ENCODE peak calls at places on chromosomes 7 and 10, in ten cellular contexts. G is neural progenitor cell; X is lower lobe of right lung; A is effector memory CD4-positive, alpha-beta T cell; E is MM.1S; N is AG04450; I is psoas muscle; V is CD4-positive, alpha-beta memory T cell; F is RWPE1; K is CD8-positive, alpha-beta memory T cell. S is an unnamed sample.

GRCh38 chr7:25847331-25848070 is 304.5 kb upstream of the NFE2L3 start:
- DNase-seq in G (no peak), X (no peak), A (no peak), E (no peak), N (no peak), I (no peak), V (no peak), F (no peak), K (no peak), S (no peak)

GRCh38 chr10:70378122-70378521 is 4.3 kb downstream of the LRRC20 start:
- DNase-seq in G (no peak), X (no peak), A (no peak), E (no peak), N (peak), I (peak), V (no peak), F (peak), K (no peak), S (no peak)

GRCh38 chr10:88800152-88801125 is 2.1 kb upstream of the LIPM start:
- DNase-seq in G (no peak), X (no peak), A (no peak), E (no peak), N (peak), I (no peak), V (no peak), F (peak), K (no peak), S (no peak)

GRCh38 chr10:19930936-19931859 is 115.0 kb downstream of the PLXDC2 start:
- DNase-seq in G (no peak), X (no peak), A (no peak), E (no peak), N (peak), I (peak), V (no peak), F (peak), K (no peak), S (no peak)

GRCh38 chr7:25775999-25776736 is 375.8 kb upstream of the NFE2L3 start:
- DNase-seq in G (no peak), X (no peak), A (no peak), E (no peak), N (no peak), I (no peak), V (no peak), F (no peak), K (no peak), S (no peak)

GRCh38 chr10:35780970-35781642 is 139.0 kb upstream of the FZD8 start:
- DNase-seq in G (no peak), X (no peak), A (no peak), E (no peak), N (no peak), I (no peak), V (no peak), F (no peak), K (no peak), S (no peak)

GRCh38 chr10:1451362-1451888 is 285.9 kb downstream of the ADARB2 start:
- DNase-seq in G (no peak), X (no peak), A (no peak), E (no peak), N (no peak), I (no peak), V (no peak), F (no peak), K (no peak), S (no peak)

GRCh38 chr10:63711361-63711760 is 190.2 kb downstream of the REEP3 start:
- DNase-seq in G (peak), X (no peak), A (no peak), E (no peak), N (no peak), I (peak), V (no peak), F (no peak), K (no peak), S (no peak)

GRCh38 chr10:113920819-113921345 is 66.4 kb downstream of the NHLRC2 start:
- DNase-seq in G (no peak), X (no peak), A (no peak), E (no peak), N (no peak), I (no peak), V (no peak), F (peak), K (no peak), S (no peak)

GRCh38 chr7:107201795-107202450 is 33.1 kb downstream of the HBP1 start:
- DNase-seq in G (peak), X (no peak), A (no peak), E (peak), N (no peak), I (peak), V (peak), F (peak), K (no peak), S (peak)

GRCh38 chr10:28906011-28906411 is 228.7 kb downstream of the BAMBI start:
- DNase-seq in G (no peak), X (no peak), A (no peak), E (no peak), N (no peak), I (no peak), V (no peak), F (no peak), K (no peak), S (no peak)

GRCh38 chr7:13560441-13560840 is 429.0 kb downstream of the ETV1 start:
- DNase-seq in G (no peak), X (no peak), A (no peak), E (no peak), N (peak), I (no peak), V (no peak), F (no peak), K (no peak), S (no peak)

GRCh38 chr7:105871142-105871541 is 5.3 kb downstream of the ATXN7L1 start:
- DNase-seq in G (no peak), X (no peak), A (no peak), E (no peak), N (no peak), I (no peak), V (no peak), F (peak), K (no peak), S (no peak)

GRCh38 chr7:12868027-12868426 is 180.6 kb downstream of the ARL4A start:
- DNase-seq in G (no peak), X (no peak), A (no peak), E (no peak), N (no peak), I (no peak), V (no peak), F (no peak), K (no peak), S (no peak)

GRCh38 chr10:43957267-43958070 is 308.8 kb upstream of the ZNF32 start:
- DNase-seq in G (no peak), X (no peak), A (no peak), E (no peak), N (no peak), I (no peak), V (no peak), F (no peak), K (no peak), S (no peak)

GRCh38 chr10:104388830-104389229 is 35.2 kb downstream of the CFAP58 start:
- DNase-seq in G (no peak), X (no peak), A (no peak), E (no peak), N (no peak), I (no peak), V (no peak), F (no peak), K (no peak), S (no peak)

GRCh38 chr10:115861864-115862263 is 411.1 kb downstream of the GFRA1 start:
- DNase-seq in G (no peak), X (no peak), A (no peak), E (no peak), N (peak), I (no peak), V (no peak), F (peak), K (no peak), S (no peak)

GRCh38 chr7:137977173-137977572 is 24.7 kb downstream of the CREB3L2 start:
- DNase-seq in G (no peak), X (no peak), A (no peak), E (no peak), N (no peak), I (no peak), V (no peak), F (no peak), K (no peak), S (no peak)

GRCh38 chr10:37246637-37247036 is 121.2 kb downstream of the ANKRD30A start:
- DNase-seq in G (no peak), X (no peak), A (no peak), E (no peak), N (no peak), I (no peak), V (no peak), F (no peak), K (no peak), S (no peak)

GRCh38 chr7:44559485-44559884 is 14.2 kb downstream of the DDX56 start:
- DNase-seq in G (no peak), X (no peak), A (no peak), E (no peak), N (no peak), I (no peak), V (no peak), F (no peak), K (no peak), S (no peak)

GRCh38 chr7:134899729-134900128 is 86.6 kb upstream of the AGBL3 start:
- DNase-seq in G (no peak), X (no peak), A (no peak), E (no peak), N (no peak), I (no peak), V (no peak), F (no peak), K (no peak), S (no peak)

GRCh38 chr7:47181609-47182264 is 400.2 kb downstream of the TNS3 start:
- DNase-seq in G (no peak), X (peak), A (no peak), E (no peak), N (no peak), I (no peak), V (no peak), F (no peak), K (no peak), S (no peak)

GRCh38 chr7:20329389-20330175 is 1.1 kb upstream of the ITGB8 start:
- DNase-seq in G (peak), X (peak), A (no peak), E (peak), N (no peak), I (peak), V (no peak), F (peak), K (no peak), S (peak)

GRCh38 chr7:73894851-73895441 is 34.0 kb downstream of the TMEM270 start:
- DNase-seq in G (no peak), X (peak), A (no peak), E (no peak), N (peak), I (peak), V (no peak), F (peak), K (no peak), S (no peak)

DNA sequence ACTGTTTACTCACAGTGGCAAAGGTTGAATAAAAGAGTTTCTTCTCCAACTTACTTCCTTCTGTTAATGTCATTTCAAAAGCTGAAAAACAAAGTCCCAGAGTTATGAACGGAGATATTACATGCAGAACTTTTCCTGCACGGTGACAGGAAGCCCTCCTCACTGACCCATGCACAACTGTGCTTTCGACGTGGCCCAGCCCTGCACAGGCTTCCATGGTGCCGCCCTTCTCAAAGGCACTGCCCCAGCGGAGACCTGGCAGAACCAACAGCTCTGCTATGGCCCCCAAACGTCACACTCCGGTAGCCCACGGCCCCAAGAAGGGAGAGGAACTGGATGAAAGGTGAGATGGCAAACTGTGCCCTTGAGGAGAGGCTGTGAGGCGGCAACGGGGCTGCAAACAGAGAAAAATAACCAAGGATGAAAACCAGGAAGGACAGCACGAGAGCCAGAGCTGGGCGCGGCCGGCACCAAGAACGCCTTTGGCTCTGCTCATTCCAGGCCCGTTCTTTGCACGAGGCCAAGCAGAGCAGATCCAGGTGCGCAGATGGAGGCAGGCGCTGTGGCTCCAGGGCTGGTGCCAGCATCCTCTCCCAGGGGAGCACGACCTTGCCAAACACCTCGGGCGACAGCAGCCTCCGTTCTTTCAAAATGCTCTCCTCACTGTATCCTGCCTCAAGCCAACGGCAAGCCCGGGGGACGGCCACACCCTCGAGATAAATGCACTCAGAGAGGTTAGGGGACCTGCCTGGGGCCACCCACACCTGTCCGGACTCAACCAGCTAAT is 7.0 kb upstream of the FUOM start:
- DNase-seq in G (no peak), X (no peak), A (no peak), E (no peak), N (no peak), I (no peak), V (no peak), F (no peak), K (no peak), S (no peak)
- H3K27ac ChIP-seq in G (no peak), X (no peak), A (no peak), E (no peak), N (no peak), I (no peak), V (no peak), F (no peak), K (no peak), S (no peak)

GRCh38 chr7:40694041-40694809 is 559.4 kb downstream of the SUGCT start:
- DNase-seq in G (no peak), X (no peak), A (no peak), E (peak), N (no peak), I (no peak), V (no peak), F (no peak), K (no peak), S (no peak)
- H3K27ac ChIP-seq in G (no peak), X (no peak), A (no peak), E (peak), N (no peak), I (no peak), V (no peak), F (no peak), K (no peak), S (no peak)

DNA sequence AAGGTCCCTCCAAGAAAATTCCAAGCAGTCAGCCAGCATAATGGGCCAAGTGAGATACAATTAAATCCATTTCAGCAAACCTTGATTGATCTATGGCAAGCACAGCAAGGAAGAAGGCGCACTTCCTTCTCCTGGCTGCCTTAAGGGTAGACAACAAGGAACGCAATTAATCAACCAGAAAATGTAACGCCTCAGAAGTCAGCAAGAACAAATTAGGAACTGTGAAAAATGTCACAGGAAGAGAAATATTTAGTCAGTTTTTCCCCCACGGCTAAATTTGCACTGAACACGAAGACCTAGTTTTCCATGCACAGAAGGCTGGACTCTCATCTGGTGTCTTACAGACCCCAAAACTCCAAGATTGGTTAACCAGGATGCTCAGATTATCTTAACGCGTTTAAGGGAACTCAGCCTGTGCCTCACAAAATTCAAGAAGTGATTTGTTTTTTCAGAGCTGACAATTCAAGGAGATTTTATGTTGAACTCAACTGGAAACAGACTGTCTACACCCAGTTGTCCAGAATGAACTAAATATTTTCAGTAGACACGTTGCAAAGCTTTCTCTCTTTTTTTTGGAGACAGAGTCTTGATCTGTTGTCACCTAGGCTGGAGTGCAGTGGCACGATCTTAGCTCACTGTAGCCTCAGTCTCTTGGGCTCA is 14.3 kb downstream of the SNX8 start:
- DNase-seq in G (no peak), X (no peak), A (no peak), E (no peak), N (no peak), I (no peak), V (no peak), F (no peak), K (no peak), S (no peak)
- H3K27ac ChIP-seq in G (peak), X (peak), A (no peak), E (no peak), N (peak), I (no peak), V (no peak), F (no peak), K (peak), S (no peak)

DNA sequence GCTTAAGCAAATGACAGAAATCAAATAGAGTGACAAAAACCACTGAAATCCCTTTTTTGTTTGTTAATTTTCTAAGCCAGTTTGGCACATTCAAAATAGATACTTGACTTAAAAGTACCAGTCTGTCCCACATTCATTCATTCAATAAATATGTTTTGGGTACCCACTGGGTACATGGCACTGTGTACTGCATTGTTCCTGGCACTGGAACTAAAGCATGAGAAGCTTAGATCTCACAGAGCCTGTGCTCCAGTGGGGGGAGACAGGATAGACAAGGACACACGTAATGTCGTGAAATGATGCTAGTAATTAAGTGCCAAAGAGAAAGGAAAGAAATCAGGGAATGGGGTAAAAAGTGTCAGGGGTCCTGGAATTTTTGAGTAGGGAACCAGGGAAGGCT is 13.0 kb downstream of the MTURN start:
- DNase-seq in G (no peak), X (no peak), A (no peak), E (no peak), N (no peak), I (no peak), V (no peak), F (no peak), K (no peak), S (no peak)
- H3K27ac ChIP-seq in G (no peak), X (no peak), A (no peak), E (no peak), N (no peak), I (no peak), V (no peak), F (no peak), K (no peak), S (peak)